ENCODE peak calls at places on chromosomes 1 and 21, in four cellular contexts. Q, W, B and N are unnamed samples.
A peak's percentile ranks its signal among the peaks of the same experiment; 100 is the strongest.

GRCh38 chr21:38950388-38951094 is 144.8 kb downstream of the ETS2 start:
- DNase-seq in B (no peak), W (no peak), Q (peak; percentile 87), N (no peak)

GRCh38 chr1:167839009-167839408 is 74.9 kb downstream of the ADCY10 start:
- DNase-seq in B (no peak), Q (no peak), W (no peak), N (no peak)

GRCh38 chr21:33767236-33767635 is 124.9 kb downstream of the ITSN1 start:
- DNase-seq in Q (no peak), W (no peak), B (no peak), N (no peak)

GRCh38 chr21:29194847-29195246 is 64.4 kb downstream of the MAP3K7CL start:
- DNase-seq in W (no peak), Q (no peak), B (no peak), N (no peak)

GRCh38 chr1:206686486-206687249 is 2.0 kb downstream of the MAPKAPK2 start:
- DNase-seq in B (no peak), W (peak; percentile 69), Q (no peak), N (no peak)

GRCh38 chr1:44811714-44812151 is 3.4 kb downstream of the BTBD19 start:
- DNase-seq in B (no peak), Q (no peak), W (no peak), N (no peak)

GRCh38 chr1:223531742-223532341 is 133.7 kb downstream of the CAPN8 start:
- DNase-seq in W (peak; percentile 32), B (no peak), Q (peak; percentile 81), N (no peak)

GRCh38 chr1:156025873-156026272 is 5.1 kb upstream of the SSR2 start:
- DNase-seq in Q (peak; percentile 23), B (no peak), W (peak; percentile 71), N (no peak)

GRCh38 chr1:96660503-96660902 is 61.1 kb upstream of the PTBP2 start:
- DNase-seq in W (no peak), B (no peak), Q (no peak), N (no peak)

GRCh38 chr1:228276361-228276831 is 68.6 kb downstream of the OBSCN start:
- DNase-seq in W (no peak), B (no peak), Q (no peak), N (no peak)

GRCh38 chr1:17600313-17600712 is 60.8 kb downstream of the ARHGEF10L start:
- DNase-seq in W (no peak), B (no peak), Q (no peak), N (no peak)

GRCh38 chr1:84164567-84165021 is 20.5 kb downstream of the PRKACB start:
- DNase-seq in Q (no peak), B (no peak), W (no peak), N (no peak)

GRCh38 chr1:8031176-8031785 is 5.2 kb upstream of the ERRFI1 start:
- DNase-seq in W (no peak), B (no peak), Q (no peak), N (no peak)

GRCh38 chr1:24383381-24383940 is 30.1 kb downstream of the STPG1 start:
- DNase-seq in W (no peak), Q (no peak), B (peak; percentile 12), N (no peak)

GRCh38 chr1:202192770-202193613 is 607 bp upstream of the LGR6 start:
- DNase-seq in B (no peak), W (peak; percentile 78), Q (peak; percentile 56), N (peak; percentile 57)

GRCh38 chr1:112388436-112388835 is 7.6 kb upstream of the CTTNBP2NL start:
- DNase-seq in Q (no peak), B (no peak), W (no peak), N (no peak)

GRCh38 chr1:216456682-216457081 is 33.4 kb upstream of the USH2A start:
- DNase-seq in B (no peak), W (no peak), Q (no peak), N (no peak)

GRCh38 chr1:232276651-232277050 is 353.3 kb downstream of the SIPA1L2 start:
- DNase-seq in Q (no peak), W (no peak), B (peak; percentile 34), N (no peak)

GRCh38 chr1:58650141-58650540 is 49.7 kb downstream of the MYSM1 start:
- DNase-seq in Q (no peak), B (no peak), W (no peak), N (no peak)

GRCh38 chr1:150875197-150876110 is 945 bp downstream of the ARNT start:
- DNase-seq in Q (peak; percentile 45), W (no peak), B (no peak), N (no peak)

GRCh38 chr1:168512864-168513595 is 30.8 kb downstream of the XCL2 start:
- DNase-seq in Q (no peak), B (no peak), W (no peak), N (no peak)

GRCh38 chr1:8908388-8909151 is 30.1 kb upstream of the ENO1 start:
- DNase-seq in B (no peak), Q (no peak), W (no peak), N (no peak)

GRCh38 chr1:19038732-19039131 is 82.3 kb upstream of the IFFO2 start:
- DNase-seq in W (no peak), B (no peak), Q (no peak), N (no peak)

GRCh38 chr1:200314085-200314750 is 95.6 kb downstream of the ZNF281 start:
- DNase-seq in Q (no peak), B (no peak), W (no peak), N (no peak)

GRCh38 chr1:4058706-4059105 is 158.6 kb upstream of the C1orf174 start:
- DNase-seq in B (no peak), W (no peak), Q (no peak), N (no peak)

GRCh38 chr1:152344463-152344862 is 15.3 kb downstream of the FLG2 start:
- DNase-seq in B (no peak), Q (no peak), W (no peak), N (no peak)

GRCh38 chr1:153544453-153545066 is 1.0 kb downstream of the S100A4 start:
- DNase-seq in B (no peak), Q (no peak), W (peak; percentile 15), N (no peak)

GRCh38 chr1:5390497-5390896 is 601.7 kb downstream of the NPHP4 start:
- DNase-seq in B (no peak), Q (no peak), W (no peak), N (no peak)

GRCh38 chr1:201535046-201535777 is 3.7 kb upstream of the NAV1 start:
- DNase-seq in W (no peak), B (no peak), Q (no peak), N (no peak)

GRCh38 chr1:83741348-83741747 is 257.6 kb downstream of the TTLL7 start:
- DNase-seq in Q (no peak), B (no peak), W (no peak), N (no peak)

GRCh38 chr21:27647401-27647800 is 680.5 kb upstream of the ADAMTS5 start:
- DNase-seq in B (no peak), Q (no peak), W (no peak), N (no peak)

GRCh38 chr1:166026561-166026960 is 140.2 kb downstream of the FAM78B start:
- DNase-seq in W (no peak), Q (no peak), B (no peak), N (no peak)

GRCh38 chr21:43771698-43772367 is 4.3 kb downstream of the CSTB start:
- DNase-seq in W (no peak), B (no peak), Q (no peak), N (no peak)

GRCh38 chr1:174021611-174022079 is 512 bp downstream of the RC3H1 start:
- DNase-seq in Q (peak; percentile 64), B (no peak), W (peak; percentile 43), N (no peak)

GRCh38 chr1:167714098-167714850 is 7.5 kb upstream of the MPZL1 start:
- DNase-seq in Q (peak; percentile 96), W (peak; percentile 70), B (peak; percentile 99), N (peak; percentile 89)

GRCh38 chr1:247118946-247119446 is 14.8 kb upstream of the ZNF669 start:
- DNase-seq in Q (no peak), B (no peak), W (peak; percentile 52), N (no peak)

GRCh38 chr1:239718997-239719628 is 332.7 kb downstream of the CHRM3 start:
- DNase-seq in B (no peak), W (no peak), Q (no peak), N (no peak)

GRCh38 chr21:42426876-42427480 is 23.3 kb downstream of the UBASH3A start:
- DNase-seq in Q (peak; percentile 45), W (no peak), B (no peak), N (no peak)

GRCh38 chr1:68051475-68051874 is 1.0 kb upstream of the DIRAS3 start:
- DNase-seq in Q (peak; percentile 26), B (no peak), W (no peak), N (no peak)
- TF ChIP-seq CTCF in Q (no peak), B (no peak), W (no peak), N (no peak)

DNA sequence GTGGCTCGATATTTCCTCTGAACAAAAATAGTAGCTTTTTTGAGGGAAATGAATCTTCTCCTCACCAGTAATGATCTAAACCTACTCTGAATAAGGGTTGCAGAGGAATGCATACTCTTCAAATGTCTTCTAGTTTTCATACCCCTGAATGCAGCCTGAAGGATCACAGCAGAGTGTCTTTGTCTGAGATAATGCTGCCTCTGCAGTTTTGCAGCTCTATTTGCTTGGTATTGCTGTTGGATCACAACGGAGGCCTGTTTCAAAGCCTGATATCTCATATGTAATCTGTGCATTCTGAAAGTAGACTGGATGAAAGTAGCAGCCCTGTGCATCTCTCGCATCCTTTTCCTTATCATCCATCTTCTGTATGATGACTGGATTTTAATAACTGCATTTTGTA is 34.9 kb upstream of the F13B start:
- DNase-seq in Q (no peak), B (no peak), W (no peak), N (no peak)
- TF ChIP-seq CTCF in Q (no peak), B (no peak), W (no peak), N (no peak)

GRCh38 chr1:15736035-15736665 is at the start of gene SLC25A34:
- DNase-seq in B (no peak), Q (peak; percentile 95), W (no peak), N (no peak)
- TF ChIP-seq CTCF in B (no peak), Q (no peak), W (no peak), N (no peak)

DNA sequence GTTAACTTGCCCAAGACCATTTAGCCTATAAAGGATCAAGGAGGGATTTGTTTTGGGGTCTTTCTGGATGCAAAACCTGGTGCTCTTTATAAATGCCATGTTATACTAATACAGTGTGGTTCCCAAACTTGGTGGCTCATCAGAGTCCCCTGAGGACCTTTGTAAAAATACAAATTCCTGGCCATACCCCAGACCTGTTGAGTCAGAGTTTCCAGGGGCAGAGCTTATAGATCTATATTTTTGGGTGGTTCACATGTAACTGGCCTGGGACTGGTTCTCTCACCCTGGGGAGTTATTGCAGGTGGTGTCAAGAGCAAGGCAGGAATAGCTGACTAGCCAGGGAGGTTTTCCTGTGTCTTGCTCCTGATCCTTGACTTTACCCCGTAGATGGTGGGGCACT is 136.9 kb upstream of the HNRNPU start:
- DNase-seq in W (no peak), Q (no peak), B (no peak), N (no peak)
- TF ChIP-seq CTCF in W (no peak), Q (no peak), B (no peak), N (no peak)

GRCh38 chr1:92739669-92740524 is 45.0 kb downstream of the EVI5 start:
- DNase-seq in B (no peak), Q (no peak), W (no peak), N (no peak)

GRCh38 chr1:92736395-92736794 is 48.5 kb downstream of the EVI5 start:
- DNase-seq in W (no peak), B (no peak), Q (no peak), N (no peak)
- TF ChIP-seq CTCF in W (peak; percentile 18), B (no peak), Q (no peak), N (no peak)

GRCh38 chr1:912740-913301 is 10.9 kb upstream of the SAMD11 start:
- DNase-seq in Q (no peak), B (no peak), W (no peak), N (no peak)
- TF ChIP-seq CTCF in Q (peak; percentile 23), B (no peak), W (no peak), N (no peak)